ENCODE peak calls at places on chromosomes 12 and 14, in eight cellular contexts. T is heart left ventricle, I is transverse colon, Y is ovary, O is HCT116, P is A549, J is tibial nerve, V is prostate gland. K is an unnamed sample.
A peak's percentile ranks its signal among the peaks of the same experiment; 100 is the strongest.

GRCh38 chr14:83556065-83556464 is 1973.9 kb upstream of the FLRT2 start:
- DNase-seq in T (no peak), I (no peak), Y (no peak), O (no peak), P (no peak), J (no peak), V (no peak), K (no peak)

GRCh38 chr12:78209851-78210493 is 379.3 kb downstream of the NAV3 start:
- DNase-seq in T (peak; percentile 42), I (no peak), Y (no peak), O (no peak), P (no peak), J (no peak), V (no peak), K (no peak)

GRCh38 chr12:26058308-26058707 is 66.5 kb downstream of the BHLHE41 start:
- DNase-seq in T (no peak), I (no peak), Y (no peak), O (peak; percentile 36), P (no peak), J (no peak), V (no peak), K (no peak)

GRCh38 chr14:103313704-103314103 is 20.3 kb upstream of the EIF5 start:
- DNase-seq in T (no peak), I (no peak), Y (no peak), O (no peak), P (no peak), J (no peak), V (no peak), K (no peak)

GRCh38 chr12:87870061-87870460 is 159.1 kb downstream of the C12orf50 start:
- DNase-seq in T (no peak), I (no peak), Y (no peak), O (no peak), P (no peak), J (no peak), V (no peak), K (no peak)

GRCh38 chr14:105089746-105090492 is 24.7 kb upstream of the GPR132 start:
- DNase-seq in T (peak; percentile 25), I (no peak), Y (no peak), O (no peak), P (no peak), J (no peak), V (no peak), K (no peak)

GRCh38 chr12:90842477-90842876 is 112.5 kb downstream of the CCER1 start:
- DNase-seq in T (no peak), I (no peak), Y (no peak), O (no peak), P (no peak), J (no peak), V (peak; percentile 10), K (no peak)

GRCh38 chr14:66359500-66359899 is 126.7 kb upstream of the CCDC196 start:
- DNase-seq in T (no peak), I (no peak), Y (no peak), O (peak; percentile 64), P (peak; percentile 41), J (no peak), V (peak; percentile 24), K (peak; percentile 16)

GRCh38 chr14:105767315-105767714 is 240.9 kb downstream of the TMEM121 start:
- DNase-seq in T (no peak), I (no peak), Y (no peak), O (no peak), P (no peak), J (no peak), V (no peak), K (no peak)

GRCh38 chr12:116406529-116406928 is 129.0 kb upstream of the MED13L start:
- DNase-seq in T (peak; percentile 96), I (peak; percentile 69), Y (peak; percentile 82), O (peak; percentile 83), P (peak; percentile 90), J (peak; percentile 94), V (peak; percentile 94), K (peak; percentile 92)

GRCh38 chr12:89072303-89073026 is 279.8 kb downstream of the DUSP6 start:
- DNase-seq in T (no peak), I (no peak), Y (no peak), O (no peak), P (no peak), J (no peak), V (no peak), K (no peak)

GRCh38 chr14:106044949-106045596 is 518.7 kb downstream of the TMEM121 start:
- DNase-seq in T (peak; percentile 29), I (peak; percentile 64), Y (no peak), O (peak; percentile 36), P (peak; percentile 19), J (peak; percentile 29), V (no peak), K (no peak)

GRCh38 chr14:26218858-26219257 is 379.0 kb downstream of the NOVA1 start:
- DNase-seq in T (no peak), I (no peak), Y (no peak), O (no peak), P (no peak), J (no peak), V (no peak), K (no peak)

GRCh38 chr14:20409226-20409625 is 4.1 kb downstream of the TEP1 start:
- DNase-seq in T (no peak), I (no peak), Y (no peak), O (no peak), P (no peak), J (no peak), V (no peak), K (no peak)

GRCh38 chr14:45249847-45250575 is 3.0 kb downstream of the MIS18BP1 start:
- DNase-seq in T (no peak), I (no peak), Y (no peak), O (no peak), P (no peak), J (peak; percentile 44), V (no peak), K (peak; percentile 25)

GRCh38 chr12:124713041-124713435 is 145.6 kb upstream of the NCOR2 start:
- DNase-seq in T (peak; percentile 78), I (peak; percentile 38), Y (no peak), O (no peak), P (no peak), J (peak; percentile 78), V (no peak), K (no peak)

GRCh38 chr12:18261273-18261672 is at the start of gene PIK3C2G:
- DNase-seq in T (no peak), I (no peak), Y (no peak), O (no peak), P (no peak), J (no peak), V (peak; percentile 42), K (no peak)

GRCh38 chr14:34122081-34122480 is 171.2 kb upstream of the EGLN3 start:
- DNase-seq in T (no peak), I (no peak), Y (no peak), O (no peak), P (no peak), J (no peak), V (no peak), K (no peak)

GRCh38 chr12:106082216-106083175 is 56.3 kb downstream of the NUAK1 start:
- DNase-seq in T (no peak), I (no peak), Y (no peak), O (no peak), P (no peak), J (no peak), V (no peak), K (no peak)

GRCh38 chr14:68884031-68885030 is 91.5 kb upstream of the ZFP36L1 start:
- DNase-seq in T (peak; percentile 73), I (peak; percentile 30), Y (no peak), O (peak; percentile 15), P (peak; percentile 79), J (no peak), V (no peak), K (peak; percentile 68)

GRCh38 chr14:72443991-72444431 is 449.9 kb downstream of the DPF3 start:
- DNase-seq in T (no peak), I (no peak), Y (no peak), O (no peak), P (no peak), J (no peak), V (no peak), K (no peak)

GRCh38 chr12:57759360-57759980 is 4.6 kb downstream of the MARCHF9 start:
- DNase-seq in T (no peak), I (no peak), Y (no peak), O (no peak), P (no peak), J (no peak), V (no peak), K (no peak)

GRCh38 chr12:123059501-123059900 is 79.0 kb downstream of the ARL6IP4 start:
- DNase-seq in T (no peak), I (no peak), Y (no peak), O (no peak), P (no peak), J (no peak), V (no peak), K (no peak)

GRCh38 chr14:21626491-21627230 is 8.1 kb downstream of the OR10G2 start:
- DNase-seq in T (no peak), I (no peak), Y (no peak), O (no peak), P (no peak), J (no peak), V (no peak), K (no peak)
- H3K27ac ChIP-seq in T (no peak overlapping the region), I (no peak overlapping the region), Y (no peak overlapping the region), O (no peak overlapping the region), P (no peak overlapping the region), J (no peak overlapping the region), V (no peak overlapping the region), K (no peak overlapping the region)

GRCh38 chr12:132747395-132747794 is 14.2 kb downstream of the ANKLE2 start:
- DNase-seq in T (no peak), I (no peak), Y (no peak), O (no peak), P (no peak), J (no peak), V (no peak), K (no peak)

GRCh38 chr12:132746621-132747020 is 15.0 kb downstream of the ANKLE2 start:
- DNase-seq in T (no peak), I (no peak), Y (no peak), O (no peak), P (no peak), J (no peak), V (no peak), K (no peak)

GRCh38 chr12:132748319-132748718 is 13.3 kb downstream of the ANKLE2 start:
- DNase-seq in T (no peak), I (no peak), Y (no peak), O (no peak), P (no peak), J (no peak), V (no peak), K (no peak)

GRCh38 chr12:132743831-132744230 is 17.8 kb downstream of the ANKLE2 start:
- DNase-seq in T (no peak), I (no peak), Y (no peak), O (no peak), P (no peak), J (no peak), V (no peak), K (no peak)

GRCh38 chr12:132747896-132748295 is 13.7 kb downstream of the ANKLE2 start:
- DNase-seq in T (no peak), I (no peak), Y (no peak), O (no peak), P (no peak), J (no peak), V (no peak), K (no peak)
- TF ChIP-seq POLR2A in T (no peak), I (no peak), Y (no peak), O (no peak), P (no peak), J (no peak), V (no peak), K (no peak)

GRCh38 chr14:86597279-86597678 is 1067.3 kb downstream of the FLRT2 start:
- DNase-seq in T (no peak), I (no peak), Y (no peak), O (no peak), P (no peak), J (no peak), V (no peak), K (no peak)
- H3K27ac ChIP-seq in T (no peak overlapping the region), I (no peak overlapping the region), Y (no peak overlapping the region), O (no peak overlapping the region), P (no peak overlapping the region), J (no peak overlapping the region), V (no peak overlapping the region), K (no peak overlapping the region)

GRCh38 chr14:70600382-70601157 is at the start of gene MED6:
- DNase-seq in T (peak; percentile 96), I (peak; percentile 96), Y (peak; percentile 92), O (peak; percentile 82), P (peak; percentile 78), J (peak; percentile 90), V (peak; percentile 91), K (peak; percentile 92)
- TF ChIP-seq POLR2A in T (no peak), I (peak; percentile 43), Y (peak; percentile 38), O (no peak), P (peak; percentile 5), J (no peak), V (no peak), K (no peak)